ENCODE peak calls at places on chromosomes 2 and 18, in nine cellular contexts. T, F, E, P, N, S, Z, W and D are unnamed samples.

GRCh38 chr2:1504311-1504750 is 91.1 kb downstream of the TPO start:
- DNase-seq in T (no peak), F (no peak), S (no peak), E (no peak), W (no peak), N (no peak), P (no peak), Z (no peak), D (no peak)

GRCh38 chr18:62485684-62486083 is 37.1 kb upstream of the ZCCHC2 start:
- DNase-seq in Z (peak), S (no peak), F (peak), N (no peak), T (peak), E (peak), P (no peak), W (peak), D (no peak)

GRCh38 chr2:159879061-159879604 is 81.1 kb upstream of the CD302 start:
- DNase-seq in P (no peak), S (peak), N (no peak), W (no peak), Z (no peak), T (no peak), E (no peak), F (no peak), D (no peak)

GRCh38 chr18:9949315-9949714 is 35.5 kb downstream of the VAPA start:
- DNase-seq in T (no peak), N (no peak), S (no peak), P (no peak), W (no peak), Z (no peak), F (no peak), E (no peak), D (no peak)

GRCh38 chr2:7593286-7593685 is 676.1 kb downstream of the RNF144A start:
- DNase-seq in W (no peak), E (no peak), T (no peak), F (no peak), P (no peak), Z (no peak), N (no peak), S (no peak), D (no peak)

GRCh38 chr2:65434592-65435241 is 2.3 kb upstream of the SPRED2 start:
- DNase-seq in S (no peak), N (peak), Z (peak), F (no peak), P (no peak), W (no peak), E (no peak), T (no peak), D (no peak)

GRCh38 chr18:11868230-11868629 is 17.0 kb downstream of the CHMP1B start:
- DNase-seq in Z (no peak), S (no peak), W (no peak), F (no peak), E (no peak), P (no peak), N (no peak), T (no peak), D (no peak)

GRCh38 chr2:197205590-197206215 is 104.9 kb downstream of the ANKRD44 start:
- DNase-seq in P (no peak), N (no peak), T (no peak), F (no peak), W (no peak), Z (no peak), S (peak), E (no peak), D (no peak)

GRCh38 chr2:196703660-196704209 is 64.2 kb downstream of the CCDC150 start:
- DNase-seq in F (no peak), W (no peak), T (no peak), N (no peak), S (no peak), Z (no peak), P (no peak), E (no peak), D (no peak)

GRCh38 chr2:125559186-125559585 is 1096.8 kb upstream of the GYPC start:
- DNase-seq in Z (no peak), W (no peak), T (no peak), F (no peak), S (peak), N (no peak), E (no peak), P (no peak), D (no peak)

GRCh38 chr2:215965532-215966152 is 47.7 kb downstream of the MREG start:
- DNase-seq in T (no peak), Z (no peak), W (no peak), S (no peak), E (peak), N (no peak), P (no peak), F (no peak), D (no peak)

GRCh38 chr2:128385365-128385764 is 66.7 kb upstream of the HS6ST1 start:
- DNase-seq in T (no peak), F (no peak), P (no peak), Z (no peak), E (no peak), W (no peak), S (no peak), N (no peak), D (no peak)

GRCh38 chr18:6729247-6730091 is at the start of gene ARHGAP28:
- DNase-seq in W (no peak), Z (no peak), E (peak), P (peak), S (no peak), N (peak), T (no peak), F (peak), D (peak)

GRCh38 chr18:5417342-5417741 is 121.8 kb upstream of the ZBTB14 start:
- DNase-seq in T (no peak), P (no peak), F (no peak), W (no peak), N (no peak), S (no peak), E (no peak), Z (no peak), D (peak)

GRCh38 chr18:27996792-27997191 is 180.1 kb downstream of the CDH2 start:
- DNase-seq in E (no peak), N (no peak), F (no peak), S (no peak), P (no peak), Z (no peak), T (no peak), W (no peak), D (no peak)

GRCh38 chr2:217845251-217845650 is 157.5 kb downstream of the TNS1 start:
- DNase-seq in N (no peak), Z (no peak), F (no peak), T (no peak), S (no peak), P (no peak), E (no peak), W (no peak), D (no peak)

GRCh38 chr2:217840522-217840921 is 162.3 kb downstream of the TNS1 start:
- DNase-seq in T (no peak), S (no peak), F (no peak), P (no peak), N (no peak), W (no peak), Z (no peak), E (no peak), D (no peak)

GRCh38 chr2:217842038-217842437 is 160.8 kb downstream of the TNS1 start:
- DNase-seq in E (peak), F (no peak), S (no peak), T (no peak), N (no peak), Z (no peak), W (no peak), P (no peak), D (no peak)

GRCh38 chr2:217844696-217845095 is 158.1 kb downstream of the TNS1 start:
- DNase-seq in W (no peak), S (no peak), Z (no peak), F (no peak), T (no peak), P (no peak), N (no peak), E (no peak), D (no peak)

GRCh38 chr2:217843353-217843752 is 159.4 kb downstream of the TNS1 start:
- DNase-seq in N (no peak), E (no peak), Z (no peak), W (no peak), T (no peak), F (no peak), P (no peak), S (no peak), D (no peak)
- TF ChIP-seq REST in N (no peak), E (no peak), Z (no peak), W (no peak), T (no peak), F (no peak), P (no peak), S (no peak), D (no peak)

DNA sequence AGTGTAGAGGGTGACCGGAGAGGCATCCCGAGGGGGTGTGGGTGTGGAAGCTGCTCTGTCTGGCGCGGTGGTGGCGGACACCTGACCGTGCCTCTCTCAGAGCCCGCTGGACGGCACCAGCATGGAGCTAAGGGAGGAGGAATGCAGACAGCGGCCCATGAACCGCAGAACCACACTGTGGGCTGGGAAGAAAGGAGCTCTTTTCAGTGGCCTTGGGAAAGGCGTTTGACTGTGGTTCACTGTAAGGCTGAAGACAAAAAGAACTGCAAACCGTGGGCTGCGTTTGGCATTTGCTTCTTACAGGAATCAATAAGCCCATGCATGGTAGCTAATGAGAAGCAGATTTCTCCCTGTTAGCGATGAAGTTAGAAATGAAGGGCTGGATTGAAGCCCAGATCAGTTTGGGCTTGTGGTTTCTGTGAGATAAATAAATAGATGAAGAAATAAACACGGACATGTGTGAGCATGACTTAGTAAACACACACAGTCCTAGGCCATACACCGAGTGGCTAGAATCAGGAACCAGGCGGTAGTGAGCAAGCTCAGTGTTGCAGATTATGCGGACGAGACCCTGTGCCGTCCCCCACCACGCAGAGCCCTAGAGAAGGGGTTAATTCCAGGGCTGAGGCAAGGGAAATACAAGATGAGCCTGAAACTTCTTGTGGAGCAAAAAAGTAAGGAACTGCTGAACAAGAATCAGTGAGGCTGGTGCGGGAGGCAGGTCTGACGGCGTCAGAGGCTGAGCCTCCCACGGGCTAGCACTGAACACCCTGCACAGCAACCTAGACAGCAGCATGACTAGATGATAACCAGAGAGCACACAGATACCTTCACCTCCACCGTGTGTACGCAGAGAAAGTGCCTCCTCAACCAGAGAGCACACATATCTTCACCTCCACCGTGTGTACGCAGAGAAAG is 29.3 kb upstream of the NFATC1 start:
- DNase-seq in Z (no peak), P (peak), N (no peak), W (no peak), E (no peak), S (no peak), T (no peak), F (no peak), D (no peak)
- TF ChIP-seq REST in Z (no peak), P (no peak), N (no peak), W (no peak), E (no peak), S (no peak), T (no peak), F (no peak), D (no peak)

GRCh38 chr2:209965723-209966122 is 36.7 kb upstream of the RPE start:
- DNase-seq in W (no peak), F (no peak), Z (no peak), T (no peak), S (no peak), N (no peak), P (no peak), E (no peak), D (no peak)

GRCh38 chr2:209956276-209956675 is 46.2 kb upstream of the RPE start:
- DNase-seq in Z (no peak), E (no peak), F (no peak), N (no peak), P (no peak), T (no peak), W (no peak), S (no peak), D (no peak)

GRCh38 chr2:209958016-209958415 is 44.4 kb upstream of the RPE start:
- DNase-seq in W (no peak), P (no peak), S (no peak), T (no peak), F (no peak), E (no peak), N (no peak), Z (no peak), D (no peak)

DNA sequence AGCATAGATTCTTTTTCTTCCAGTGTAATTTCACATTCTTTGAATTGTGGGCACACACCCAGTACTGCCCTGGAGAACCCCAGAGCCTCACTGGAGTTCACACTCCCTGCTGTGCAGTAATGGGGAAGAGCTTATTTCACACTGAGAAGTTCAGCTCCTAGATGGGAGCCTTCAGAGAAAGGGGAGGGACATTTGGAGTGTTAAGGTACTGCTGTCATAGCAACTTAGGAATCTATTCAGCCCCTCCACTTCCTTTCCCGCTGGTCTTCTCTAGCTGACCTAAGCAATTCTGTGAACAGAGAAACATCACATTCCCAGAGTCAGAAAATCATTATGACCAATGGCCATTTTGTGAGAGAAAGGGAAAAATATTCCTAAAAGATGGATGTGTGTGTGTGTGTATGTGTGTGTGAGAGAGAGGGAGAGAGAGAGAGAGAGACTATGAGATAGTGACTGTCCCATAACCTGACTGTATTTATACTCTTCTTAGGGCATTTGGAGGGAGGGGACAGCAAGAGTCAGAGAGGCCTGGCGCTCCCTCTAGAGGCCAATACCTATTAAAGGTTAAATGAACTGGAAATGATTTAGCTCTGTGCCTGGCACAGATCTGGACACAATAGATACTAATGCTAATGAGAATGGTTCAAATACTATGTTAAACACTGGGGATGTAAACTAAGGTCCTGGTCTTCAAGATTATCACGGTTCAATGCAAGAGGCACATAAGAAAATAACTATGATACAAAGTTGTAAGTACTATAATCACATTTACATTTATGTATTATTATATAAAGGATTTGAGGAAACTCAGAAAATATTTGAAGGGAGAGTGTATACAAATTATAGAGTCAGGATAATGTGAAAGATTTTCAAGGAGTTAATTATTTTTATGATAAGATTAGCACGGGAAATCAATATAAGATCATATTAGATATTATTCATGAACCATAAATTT is 41.5 kb upstream of the RPE start:
- DNase-seq in W (no peak), N (peak), F (peak), E (peak), S (no peak), T (peak), Z (peak), P (peak), D (no peak)
- TF ChIP-seq REST in W (no peak), N (no peak), F (no peak), E (no peak), S (no peak), T (no peak), Z (no peak), P (no peak), D (no peak)

GRCh38 chr18:74315464-74316256 is at the start of gene C18orf63:
- DNase-seq in Z (no peak), W (no peak), T (no peak), S (no peak), P (no peak), N (no peak), E (no peak), F (no peak), D (no peak)
- TF ChIP-seq REST in Z (no peak), W (no peak), T (no peak), S (no peak), P (no peak), N (no peak), E (no peak), F (no peak), D (no peak)

GRCh38 chr18:57205641-57206040 is 58.8 kb downstream of the BOD1L2 start:
- DNase-seq in F (no peak), W (no peak), P (no peak), N (no peak), S (no peak), E (no peak), T (no peak), Z (no peak), D (no peak)

GRCh38 chr18:57209697-57210096 is 62.8 kb downstream of the BOD1L2 start:
- DNase-seq in N (peak), Z (no peak), T (no peak), W (no peak), E (no peak), S (no peak), P (no peak), F (no peak), D (no peak)

GRCh38 chr18:57207124-57207916 is 60.4 kb downstream of the BOD1L2 start:
- DNase-seq in W (no peak), E (no peak), P (no peak), S (no peak), T (no peak), F (no peak), Z (no peak), N (peak), D (no peak)

GRCh38 chr18:57210101-57210661 is 63.3 kb downstream of the BOD1L2 start:
- DNase-seq in W (peak), S (no peak), P (no peak), T (peak), Z (peak), N (peak), F (peak), E (peak), D (no peak)

DNA sequence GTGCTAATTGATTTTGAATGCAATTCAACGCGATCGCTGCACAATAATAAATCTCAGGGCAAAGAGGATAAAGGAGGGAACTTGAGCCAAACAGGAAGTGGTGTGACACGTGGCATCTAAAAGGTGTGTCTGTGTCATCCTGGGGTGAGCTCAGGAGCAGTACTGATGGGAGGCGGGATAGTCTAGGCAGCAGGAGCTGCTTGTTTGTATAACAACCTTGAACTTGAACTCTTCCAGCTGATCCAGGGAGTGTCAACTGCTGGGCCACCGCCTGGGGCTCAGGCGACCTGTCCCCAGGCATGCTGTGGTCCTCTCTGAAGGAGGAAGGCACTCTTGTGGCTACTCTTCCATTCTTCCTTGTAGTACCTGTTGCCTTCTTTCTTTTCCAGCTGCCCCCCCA is 61.2 kb downstream of the BOD1L2 start:
- DNase-seq in W (no peak), F (no peak), N (no peak), Z (peak), E (no peak), P (no peak), T (no peak), S (no peak), D (no peak)
- TF ChIP-seq REST in W (no peak), F (no peak), N (no peak), Z (no peak), E (no peak), P (no peak), T (no peak), S (no peak), D (no peak)

GRCh38 chr2:121197369-121198091 is 87.5 kb downstream of the TFCP2L1 start:
- DNase-seq in Z (no peak), W (no peak), E (peak), P (no peak), T (no peak), N (no peak), F (no peak), S (no peak), D (peak)
- TF ChIP-seq REST in Z (no peak), W (no peak), E (no peak), P (no peak), T (no peak), N (no peak), F (no peak), S (no peak), D (no peak)

DNA sequence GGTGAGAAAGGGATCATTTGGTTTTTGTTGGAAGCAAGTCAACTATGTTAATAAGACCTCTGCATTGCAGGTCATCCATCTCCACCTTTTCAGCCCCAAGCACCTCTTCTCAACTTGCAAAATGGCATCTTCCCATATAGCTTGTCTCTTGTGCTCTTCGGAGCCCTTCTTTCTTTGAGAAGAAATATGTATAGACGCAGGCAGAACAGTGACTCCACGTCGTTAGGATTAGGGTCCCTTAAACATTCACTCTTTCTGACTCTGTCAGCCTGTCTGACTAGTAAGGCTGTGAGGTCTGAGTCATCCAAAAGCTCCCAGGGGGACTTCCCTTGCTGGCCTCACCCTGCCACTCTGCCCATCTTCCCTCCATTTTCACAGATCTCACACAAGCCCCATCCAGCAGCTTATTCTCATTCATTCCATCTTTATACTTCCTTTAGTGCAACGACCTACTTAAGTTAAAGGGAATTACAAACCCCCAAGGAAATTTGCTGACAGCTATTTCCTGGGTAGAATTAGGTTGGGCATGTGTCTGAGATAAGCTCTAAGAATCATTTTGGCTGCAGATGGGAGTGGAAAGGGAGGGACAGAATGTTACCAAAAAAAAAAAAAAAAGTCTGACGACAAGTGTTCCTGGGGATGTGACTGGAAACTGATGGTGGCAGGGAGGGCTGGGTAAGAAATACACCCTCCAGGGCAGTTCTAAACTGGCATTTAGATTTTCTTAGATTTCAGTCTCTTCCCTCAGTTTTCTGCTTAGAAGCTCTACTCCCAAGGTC is 37.7 kb upstream of the MEX3C start:
- DNase-seq in W (no peak), N (no peak), E (no peak), F (peak), Z (no peak), T (no peak), P (no peak), S (no peak), D (no peak)
- TF ChIP-seq REST in W (no peak), N (no peak), E (no peak), F (no peak), Z (no peak), T (no peak), P (no peak), S (no peak), D (no peak)